ENCODE peak calls at places on chromosome 1, in nine cellular contexts. W is HFF-Myc; D is glutamatergic neuron; Q is upper lobe of left lung; M is AG09309; Z is CD8-positive, alpha-beta T cell; A is colonic mucosa; E is tibial artery; J is heart right ventricle. U is an unnamed sample.

GRCh38 chr1:184379111-184379752 is 7.6 kb upstream of the C1orf21 start:
- DNase-seq in Q (no peak), D (no peak), M (no peak), A (no peak), J (no peak), Z (no peak), W (no peak), E (no peak), U (no peak)

GRCh38 chr1:43235451-43236121 is 34.2 kb upstream of the TMEM125 start:
- DNase-seq in E (no peak), D (peak), Z (no peak), A (peak), Q (no peak), M (no peak), W (no peak), J (no peak), U (no peak)

GRCh38 chr1:164470996-164471395 is 88.0 kb upstream of the PBX1 start:
- DNase-seq in M (no peak), A (no peak), W (no peak), D (no peak), Q (no peak), E (no peak), Z (no peak), J (no peak), U (no peak)

GRCh38 chr1:46285730-46286477 is 17.5 kb downstream of the LRRC41 start:
- DNase-seq in W (no peak), J (no peak), M (no peak), E (no peak), D (peak), Z (peak), Q (no peak), A (no peak), U (no peak)

GRCh38 chr1:201721131-201722049 is 107.6 kb upstream of the IPO9 start:
- DNase-seq in Q (no peak), Z (no peak), J (no peak), A (no peak), D (no peak), E (no peak), M (no peak), W (no peak), U (no peak)

GRCh38 chr1:67817319-67817718 is 15.9 kb downstream of the GNG12 start:
- DNase-seq in E (no peak), A (peak), M (no peak), D (no peak), Z (no peak), W (no peak), J (no peak), Q (no peak), U (no peak)

GRCh38 chr1:72623299-72623708 is 341.0 kb upstream of the NEGR1 start:
- DNase-seq in Q (no peak), W (peak), M (peak), J (no peak), A (no peak), D (no peak), E (no peak), Z (no peak), U (peak)

GRCh38 chr1:18938008-18938706 is 18.3 kb downstream of the IFFO2 start:
- DNase-seq in Q (no peak), E (no peak), W (no peak), A (no peak), D (no peak), Z (no peak), J (no peak), M (no peak), U (no peak)

GRCh38 chr1:155322953-155323728 is 2.4 kb downstream of the RUSC1 start:
- DNase-seq in D (peak), J (peak), W (peak), A (peak), Q (peak), Z (peak), E (peak), M (peak), U (peak)

GRCh38 chr1:53400761-53401379 is 58.3 kb upstream of the DMRTB1 start:
- DNase-seq in Z (no peak), J (no peak), E (no peak), A (no peak), W (no peak), Q (no peak), M (no peak), D (no peak), U (no peak)

GRCh38 chr1:225815526-225816178 is 5.7 kb downstream of the EPHX1 start:
- DNase-seq in D (no peak), Q (no peak), J (no peak), A (no peak), W (no peak), E (no peak), Z (no peak), M (no peak), U (no peak)

GRCh38 chr1:181166377-181167196 is 78.1 kb downstream of the IER5 start:
- DNase-seq in A (peak), J (peak), D (peak), M (no peak), W (peak), E (peak), Z (peak), Q (peak), U (peak)

GRCh38 chr1:85027242-85027983 is 20.9 kb downstream of the MCOLN3 start:
- DNase-seq in W (peak), J (no peak), E (no peak), D (no peak), Z (peak), M (no peak), Q (no peak), A (no peak), U (no peak)

DNA sequence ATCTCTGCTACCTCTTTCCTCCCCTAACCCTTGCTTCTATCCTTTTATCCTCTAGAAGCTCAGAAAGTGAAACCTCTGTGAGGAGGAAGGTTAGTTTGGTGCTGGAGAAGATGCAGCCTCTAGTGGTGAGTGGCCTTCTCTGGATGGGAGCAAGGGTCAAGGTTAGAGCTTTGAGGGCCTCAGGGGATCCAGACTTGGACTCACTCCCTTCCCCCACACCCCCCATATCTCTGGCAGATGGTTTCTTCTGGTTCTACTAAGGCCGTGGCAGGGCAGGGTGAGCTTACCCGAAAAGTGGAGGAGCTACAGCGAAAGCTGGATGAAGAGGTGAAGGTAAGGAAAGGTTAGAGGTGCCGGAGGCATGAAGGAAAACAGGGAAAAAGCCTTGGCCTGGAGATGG is 9.2 kb downstream of the CGN start:
- DNase-seq in Z (no peak), M (no peak), E (no peak), A (no peak), Q (no peak), W (no peak), J (no peak), D (no peak), U (no peak)
- TF ChIP-seq CTCF in Z (no peak), M (no peak), E (no peak), A (no peak), Q (no peak), W (no peak), J (no peak), D (no peak), U (no peak)

GRCh38 chr1:48939828-48940227 is 163.1 kb upstream of the BEND5 start:
- DNase-seq in J (no peak), D (no peak), W (no peak), E (no peak), Q (no peak), M (no peak), A (no peak), Z (no peak), U (no peak)

GRCh38 chr1:48938975-48939374 is 162.3 kb upstream of the BEND5 start:
- DNase-seq in W (no peak), A (no peak), M (no peak), Q (no peak), D (no peak), Z (no peak), J (no peak), E (no peak), U (no peak)

GRCh38 chr1:48943393-48943792 is 166.7 kb upstream of the BEND5 start:
- DNase-seq in E (no peak), D (no peak), M (no peak), J (no peak), Z (no peak), A (no peak), W (no peak), Q (no peak), U (no peak)

GRCh38 chr1:48940354-48940753 is 163.7 kb upstream of the BEND5 start:
- DNase-seq in E (no peak), Z (no peak), W (no peak), J (no peak), Q (no peak), A (no peak), D (no peak), M (no peak), U (no peak)

DNA sequence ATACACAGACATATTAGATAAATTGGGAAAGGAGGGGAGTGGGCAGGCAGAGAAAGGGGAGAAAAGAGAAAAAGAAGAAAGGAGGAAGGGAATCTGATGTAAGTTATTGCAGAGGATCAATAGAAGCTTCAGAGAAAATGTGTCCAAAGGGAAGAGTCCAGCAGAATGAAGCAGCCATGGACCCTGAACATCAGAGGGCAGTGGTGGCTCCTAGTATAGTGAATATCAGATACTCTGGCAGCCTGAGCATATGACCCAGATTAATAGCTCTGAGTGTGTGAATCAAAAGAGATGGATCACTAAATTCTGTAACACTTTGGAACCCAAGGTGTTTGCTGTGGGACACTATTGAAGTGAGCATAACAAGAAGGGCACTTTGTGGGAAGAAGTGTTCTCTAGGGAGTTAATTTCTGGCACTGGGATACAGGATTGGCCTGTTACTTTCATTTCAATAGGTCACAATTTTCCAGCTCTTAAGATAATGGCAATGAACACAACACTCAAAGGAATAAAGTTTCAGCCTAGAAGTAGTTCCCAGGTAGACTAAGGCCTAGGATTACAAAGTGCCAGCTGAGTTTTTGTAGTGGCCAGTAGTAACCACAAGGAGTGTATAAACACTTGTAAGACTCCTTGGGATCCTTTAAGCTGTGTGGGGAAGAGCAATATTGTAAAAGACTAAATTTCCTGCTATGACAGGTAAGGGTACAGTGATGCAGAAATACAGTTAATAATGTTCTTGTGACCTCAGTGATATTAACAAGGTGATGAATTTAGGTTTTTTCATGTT is 164.4 kb upstream of the BEND5 start:
- DNase-seq in D (no peak), A (no peak), E (no peak), J (no peak), Q (no peak), M (no peak), Z (no peak), W (no peak), U (no peak)
- TF ChIP-seq CTCF in D (no peak), A (no peak), E (no peak), J (no peak), Q (no peak), M (no peak), Z (no peak), W (no peak), U (no peak)

DNA sequence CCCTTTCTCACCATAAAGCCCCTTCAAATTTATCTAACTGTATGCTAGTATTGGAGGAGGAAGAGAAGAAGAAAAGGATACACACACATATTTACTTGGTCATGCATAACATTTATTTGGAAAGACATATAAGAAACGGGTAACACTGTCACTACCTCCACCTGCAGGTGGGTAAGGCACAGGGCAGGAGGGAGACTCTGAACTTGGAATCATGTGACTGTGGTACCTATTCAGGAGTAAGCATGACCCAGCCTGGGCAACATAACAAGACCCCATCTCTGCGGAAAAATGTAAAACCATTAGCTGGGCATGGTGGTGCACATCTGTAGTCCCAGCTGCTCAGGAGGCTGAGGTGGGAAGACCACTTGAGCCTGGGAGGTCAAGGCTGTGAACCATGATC is 1.4 kb upstream of the PADI6 start:
- DNase-seq in Q (no peak), J (no peak), Z (no peak), A (no peak), W (no peak), E (no peak), D (no peak), M (no peak), U (no peak)
- TF ChIP-seq CTCF in Q (no peak), J (no peak), Z (no peak), A (no peak), W (peak), E (no peak), D (peak), M (peak), U (peak)

GRCh38 chr1:51709951-51710350 is 93.1 kb downstream of the OSBPL9 start:
- DNase-seq in M (no peak), A (no peak), Q (no peak), E (no peak), W (no peak), Z (no peak), J (no peak), D (no peak), U (no peak)
- TF ChIP-seq CTCF in M (no peak), A (no peak), Q (no peak), E (no peak), W (no peak), Z (no peak), J (no peak), D (no peak), U (no peak)

GRCh38 chr1:152227310-152227928 is 3.4 kb upstream of the HRNR start:
- DNase-seq in W (no peak), J (no peak), Q (no peak), D (no peak), E (no peak), Z (no peak), A (no peak), M (peak), U (no peak)
- TF ChIP-seq CTCF in W (no peak), J (no peak), Q (no peak), D (no peak), E (peak), Z (no peak), A (no peak), M (peak), U (no peak)

GRCh38 chr1:214823311-214824117 is 220.5 kb downstream of the CENPF start:
- DNase-seq in J (no peak), E (no peak), Q (no peak), D (peak), M (no peak), W (no peak), A (no peak), Z (no peak), U (no peak)
- TF ChIP-seq CTCF in J (no peak), E (no peak), Q (no peak), D (no peak), M (no peak), W (no peak), A (no peak), Z (no peak), U (no peak)

GRCh38 chr1:234231061-234231892 is 142.0 kb upstream of the COA6 start:
- DNase-seq in J (no peak), A (no peak), Q (no peak), E (no peak), M (no peak), Z (no peak), W (no peak), D (peak), U (peak)
- TF ChIP-seq CTCF in J (no peak), A (no peak), Q (no peak), E (no peak), M (peak), Z (no peak), W (peak), D (peak), U (peak)

GRCh38 chr1:28835237-28835650 is 23.3 kb downstream of the OPRD1 start:
- DNase-seq in Z (no peak), E (no peak), D (no peak), M (no peak), J (peak), Q (no peak), A (no peak), W (no peak), U (no peak)

GRCh38 chr1:28836421-28836956 is 24.5 kb downstream of the OPRD1 start:
- DNase-seq in D (no peak), W (no peak), Z (no peak), M (no peak), J (no peak), Q (no peak), E (no peak), A (no peak), U (no peak)

DNA sequence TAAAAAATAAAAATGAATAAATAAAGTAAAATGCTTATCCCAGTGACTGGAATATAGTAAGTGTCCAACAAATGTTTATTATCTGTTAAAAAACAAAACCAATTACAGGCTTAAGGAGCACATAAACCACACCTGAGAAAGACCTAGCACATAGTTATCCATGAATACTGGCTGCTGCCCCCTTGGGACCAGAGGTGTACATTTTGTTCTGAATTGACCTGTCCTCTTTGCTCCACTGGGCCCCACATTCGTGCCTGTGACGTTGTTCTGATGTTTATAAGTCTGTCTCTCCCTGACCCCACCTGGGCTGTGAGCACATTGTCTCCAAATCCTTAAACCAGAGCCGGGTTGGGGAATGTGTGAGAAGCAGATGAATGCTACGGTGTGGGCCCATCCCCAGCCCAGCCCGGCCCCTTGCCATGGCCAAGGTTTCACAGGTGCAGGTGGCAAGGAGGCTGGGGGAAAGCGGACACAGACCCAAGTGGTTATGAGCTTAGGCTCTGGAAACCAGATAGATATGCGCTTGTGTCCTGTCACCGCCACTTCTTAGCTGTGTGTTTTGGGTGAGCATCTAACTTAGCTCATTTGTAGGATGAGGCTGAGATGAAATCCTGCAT is 29.1 kb downstream of the OPRD1 start:
- DNase-seq in D (no peak), Z (no peak), J (no peak), M (no peak), E (no peak), A (no peak), Q (no peak), W (no peak), U (no peak)
- TF ChIP-seq CTCF in D (no peak), Z (no peak), J (no peak), M (no peak), E (no peak), A (no peak), Q (no peak), W (no peak), U (no peak)